ENCODE peak calls at places on chromosomes 2 and 18, in eight cellular contexts. K is right atrium auricular region; O is CD8-positive, alpha-beta T cell; Z is heart right ventricle; H is HepG2; W is cardiac muscle cell; S is IMR-90; F is A549. J is an unnamed sample.

GRCh38 chr2:137929504-137929886 is 34.8 kb upstream of the HNMT start:
- DNase-seq in H (no peak), S (no peak), Z (no peak), W (no peak), O (no peak), F (no peak), K (no peak), J (no peak)

GRCh38 chr2:64548795-64549194 is 24.7 kb downstream of the AFTPH start:
- DNase-seq in H (no peak), F (no peak), K (no peak), Z (no peak), W (no peak), O (no peak), S (no peak), J (no peak)

GRCh38 chr2:34652636-34653035 is 1053.5 kb upstream of the FAM98A start:
- DNase-seq in K (no peak), H (no peak), O (no peak), F (no peak), Z (no peak), S (no peak), W (peak; percentile 2), J (no peak)

GRCh38 chr2:15579641-15580040 is 12.0 kb upstream of the DDX1 start:
- DNase-seq in K (no peak), Z (no peak), W (no peak), H (peak; percentile 25), S (peak; percentile 17), O (no peak), F (no peak), J (no peak)

GRCh38 chr2:230940476-230940815 is 15.4 kb upstream of the GPR55 start:
- DNase-seq in Z (no peak), O (no peak), H (no peak), F (no peak), K (no peak), S (no peak), W (no peak), J (no peak)

GRCh38 chr2:82993631-82994030 is 1465.4 kb downstream of the SUCLG1 start:
- DNase-seq in K (no peak), S (no peak), W (no peak), H (no peak), Z (no peak), F (no peak), O (no peak), J (no peak)

GRCh38 chr2:28952806-28953190 is 28.3 kb upstream of the TOGARAM2 start:
- DNase-seq in W (no peak), O (no peak), F (no peak), Z (no peak), S (no peak), H (no peak), K (no peak), J (no peak)

GRCh38 chr2:37322368-37322767 is 2.3 kb downstream of the PRKD3 start:
- DNase-seq in W (peak; percentile 69), Z (no peak), K (no peak), S (peak; percentile 43), H (no peak), O (no peak), F (no peak), J (no peak)

GRCh38 chr2:126534508-126534907 is 121.5 kb upstream of the GYPC start:
- DNase-seq in Z (no peak), K (no peak), O (no peak), S (no peak), F (no peak), H (no peak), W (no peak), J (no peak)

GRCh38 chr2:133574186-133574585 is 5.9 kb upstream of the NCKAP5 start:
- DNase-seq in W (no peak), K (no peak), Z (no peak), O (no peak), H (no peak), F (no peak), S (no peak), J (no peak)

GRCh38 chr2:107712857-107713256 is 113.8 kb upstream of the RGPD4 start:
- DNase-seq in H (no peak), W (no peak), Z (no peak), S (no peak), O (no peak), F (no peak), K (no peak), J (no peak)

GRCh38 chr2:218024336-218024735 is 21.5 kb upstream of the TNS1 start:
- DNase-seq in S (no peak), O (no peak), Z (no peak), K (no peak), H (no peak), F (no peak), W (no peak), J (no peak)

GRCh38 chr2:229141626-229142025 is 129.5 kb downstream of the PID1 start:
- DNase-seq in S (peak; percentile 41), F (no peak), O (no peak), K (no peak), Z (no peak), W (peak; percentile 38), H (no peak), J (no peak)

GRCh38 chr2:161415041-161415440 is 1.1 kb upstream of the TBR1 start:
- DNase-seq in S (no peak), F (no peak), O (no peak), K (no peak), Z (no peak), H (no peak), W (no peak), J (no peak)

DNA sequence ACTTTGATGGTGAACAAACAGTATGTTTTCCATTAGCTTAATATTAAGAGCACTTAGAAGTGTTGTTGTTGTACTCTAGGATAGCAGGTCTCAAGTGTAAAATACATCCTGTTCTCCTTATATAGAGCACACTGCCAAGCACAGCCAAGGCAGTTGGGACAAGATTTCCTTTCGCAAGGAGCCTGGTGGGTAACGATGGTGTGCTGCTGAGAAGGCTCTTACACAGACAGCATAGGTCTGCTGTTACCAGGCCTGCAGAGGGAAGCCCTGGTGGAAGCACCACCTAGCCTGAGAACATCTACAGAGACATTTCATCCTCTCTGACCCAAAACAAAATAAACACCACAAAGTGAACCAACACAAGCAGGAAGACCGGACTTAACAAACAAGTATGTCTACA is 83.5 kb downstream of the BCL11A start:
- DNase-seq in F (no peak), W (no peak), K (no peak), S (no peak), O (no peak), Z (no peak), H (no peak), J (no peak)
- H3K4me1 ChIP-seq in F (no peaks in the 10 kb centered on the region), W (peaks cover 11% of the 10 kb centered on the region), K (peaks cover 14% of the 10 kb centered on the region), S (no peaks in the 10 kb centered on the region), O (no peaks in the 10 kb centered on the region), Z (no peaks in the 10 kb centered on the region), H (peaks cover 10% of the 10 kb centered on the region), J (no peaks in the 10 kb centered on the region)

GRCh38 chr2:225223301-225223700 is 176.2 kb upstream of the NYAP2 start:
- DNase-seq in W (no peak), S (no peak), O (no peak), K (no peak), F (no peak), H (no peak), Z (no peak), J (no peak)

DNA sequence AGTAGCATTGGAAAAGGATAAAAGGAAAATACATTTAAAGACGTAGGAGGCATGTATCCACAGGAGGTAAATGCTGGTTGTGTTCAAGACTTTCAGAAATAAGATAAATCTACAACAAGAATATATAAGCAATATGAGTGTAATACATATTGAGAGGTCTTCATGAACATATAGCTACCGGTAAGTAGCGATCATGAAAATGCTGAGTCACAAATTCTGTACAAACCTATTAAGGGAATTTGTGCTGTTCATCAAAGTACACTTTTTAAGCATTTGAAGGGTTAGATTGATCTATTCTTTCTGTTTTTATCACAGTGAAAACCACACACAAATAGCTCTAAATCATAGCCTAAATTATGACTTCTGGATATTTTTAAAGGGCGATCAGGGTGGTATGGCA is 173.1 kb upstream of the NYAP2 start:
- DNase-seq in Z (no peak), K (no peak), F (no peak), O (no peak), H (no peak), W (no peak), S (no peak), J (no peak)
- H3K4me3 ChIP-seq in Z (no peak overlapping the region), K (no peak overlapping the region), F (no peak overlapping the region), O (no peak overlapping the region), H (no peak overlapping the region), W (no peak overlapping the region), S (no peak overlapping the region), J (no peak overlapping the region)

DNA sequence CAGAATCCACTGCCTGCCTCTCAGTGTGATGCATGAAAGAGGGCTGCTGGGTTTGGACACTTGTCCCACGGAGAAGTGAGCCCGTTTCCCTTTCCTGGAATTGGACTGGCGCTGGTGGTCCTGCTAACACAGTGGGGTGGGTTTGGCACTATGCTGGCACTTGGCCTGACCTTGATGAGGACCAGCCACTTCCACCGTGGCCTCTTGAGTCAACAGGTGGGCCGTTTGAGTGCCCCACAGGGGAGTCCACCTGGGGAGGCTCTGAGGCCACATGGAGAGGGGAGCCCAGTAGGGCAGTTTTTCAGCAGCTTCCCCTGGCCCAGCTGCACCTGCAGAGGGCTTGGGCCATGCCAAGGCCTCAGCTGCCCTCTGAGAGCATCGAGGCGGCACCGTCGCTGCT is 56.5 kb downstream of the MBP start:
- DNase-seq in F (no peak), O (no peak), H (no peak), K (no peak), S (no peak), Z (no peak), W (no peak), J (no peak)
- TF ChIP-seq CTCF in F (no peak), O (no peak), H (no peak), K (no peak), S (no peak), Z (no peak), W (no peak), J (no peak)

GRCh38 chr2:239289545-239289944 is 111.3 kb downstream of the HDAC4 start:
- DNase-seq in H (no peak), F (no peak), O (peak; percentile 67), Z (no peak), S (no peak), K (no peak), W (no peak), J (no peak)

GRCh38 chr2:239290618-239291504 is 110.0 kb downstream of the HDAC4 start:
- DNase-seq in H (no peak), Z (peak; percentile 67), F (no peak), S (no peak), O (no peak), K (no peak), W (no peak), J (no peak)

GRCh38 chr2:239288237-239288636 is 112.6 kb downstream of the HDAC4 start:
- DNase-seq in S (peak; percentile 67), H (no peak), F (no peak), K (no peak), W (no peak), O (no peak), Z (no peak), J (no peak)

GRCh38 chr2:239287461-239287860 is 113.4 kb downstream of the HDAC4 start:
- DNase-seq in W (peak; percentile 35), O (no peak), Z (no peak), H (no peak), S (peak; percentile 60), F (no peak), K (no peak), J (no peak)

DNA sequence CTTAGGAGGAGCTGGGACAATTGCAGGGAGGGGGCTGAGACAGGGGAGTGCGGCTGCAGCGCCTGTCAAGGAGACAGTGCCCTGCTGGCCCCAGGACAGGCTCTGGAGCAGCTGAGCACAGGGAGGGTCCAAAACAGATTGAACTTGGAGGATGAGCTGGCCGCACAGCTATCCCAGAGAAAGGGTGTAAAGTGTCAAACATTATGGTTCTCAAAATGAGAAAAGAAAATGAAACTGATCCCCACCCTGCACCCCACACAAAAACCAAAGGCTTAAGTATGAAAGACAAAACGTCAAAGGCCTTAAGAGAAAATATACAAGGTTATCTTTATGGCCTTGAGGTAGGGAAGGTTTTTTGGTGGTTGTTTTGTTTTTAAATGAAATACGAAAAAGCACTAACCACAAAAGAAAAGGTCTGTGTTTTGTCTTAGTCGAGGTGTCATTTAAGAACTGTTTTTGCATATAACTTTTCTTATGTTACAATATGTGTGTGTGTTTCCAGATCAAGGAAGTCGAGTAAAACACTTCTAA is 111.8 kb downstream of the HDAC4 start:
- DNase-seq in O (peak; percentile 57), F (no peak), W (no peak), S (no peak), H (no peak), K (no peak), Z (peak; percentile 21), J (peak; percentile 51)
- H3K4me1 ChIP-seq in O (peaks cover 76% of the 10 kb centered on the region), F (peaks cover 30% of the 10 kb centered on the region), W (peaks cover 26% of the 10 kb centered on the region), S (peaks cover 57% of the 10 kb centered on the region), H (peaks cover 42% of the 10 kb centered on the region), K (peaks cover 96% of the 10 kb centered on the region), Z (peaks cover 8% of the 10 kb centered on the region), J (peaks cover 25% of the 10 kb centered on the region)

J was measured in mucosa of descending colon.